ENCODE peak calls at places on chromosomes 7 and 10, in six cellular contexts. I is uterus; B is Peyer's patch; V is CD8-positive, alpha-beta T cell; L is cardiac muscle cell; D is neuronal stem cell. Z is an unnamed sample.

GRCh38 chr10:79434816-79435215 is 10.6 kb downstream of the ZCCHC24 start:
- DNase-seq in V (no peak), B (no peak), D (no peak), L (peak), I (peak), Z (no peak)

GRCh38 chr10:60384006-60384405 is 5.7 kb downstream of the ANK3 start:
- DNase-seq in V (no peak), B (no peak), I (no peak), L (peak), D (no peak), Z (no peak)

GRCh38 chr10:44809652-44810051 is 101.5 kb upstream of the TMEM72 start:
- DNase-seq in V (no peak), B (no peak), L (peak), I (no peak), D (no peak), Z (no peak)

GRCh38 chr10:13708256-13708990 is 121.7 kb downstream of the PRPF18 start:
- DNase-seq in V (no peak), I (no peak), D (no peak), B (no peak), L (no peak), Z (no peak)

GRCh38 chr7:5550831-5551230 is 127.2 kb upstream of the TNRC18 start:
- DNase-seq in B (no peak), L (peak), D (no peak), I (no peak), V (no peak), Z (no peak)

GRCh38 chr10:87534173-87534858 is 29.6 kb downstream of the MINPP1 start:
- DNase-seq in L (no peak), B (no peak), D (no peak), V (no peak), I (no peak), Z (no peak)

GRCh38 chr7:82678259-82678658 is 234.7 kb upstream of the CACNA2D1 start:
- DNase-seq in B (no peak), I (no peak), D (no peak), L (no peak), V (no peak), Z (no peak)

GRCh38 chr7:139960158-139960557 is 102.6 kb downstream of the PARP12 start:
- DNase-seq in L (peak), D (no peak), V (no peak), I (no peak), B (no peak), Z (no peak)

GRCh38 chr7:81761821-81762220 is 8.0 kb downstream of the HGF start:
- DNase-seq in D (no peak), B (no peak), L (no peak), V (no peak), I (no peak), Z (no peak)

GRCh38 chr10:15791816-15792524 is 68.3 kb downstream of the MINDY3 start:
- DNase-seq in L (peak), V (no peak), B (no peak), D (no peak), I (peak), Z (no peak)

GRCh38 chr7:82172896-82173295 is 270.7 kb downstream of the CACNA2D1 start:
- DNase-seq in I (no peak), D (no peak), L (no peak), V (no peak), B (no peak), Z (no peak)

GRCh38 chr10:99984635-99985034 is 25.1 kb downstream of the DNMBP start:
- DNase-seq in B (no peak), V (no peak), L (no peak), D (no peak), I (no peak), Z (no peak)

GRCh38 chr7:29158748-29159147 is 12.4 kb upstream of the CPVL start:
- DNase-seq in V (no peak), B (no peak), L (no peak), I (no peak), D (no peak), Z (no peak)

GRCh38 chr10:104577861-104578480 is 63.1 kb upstream of the SORCS3 start:
- DNase-seq in I (no peak), L (peak), D (no peak), B (no peak), V (no peak), Z (no peak)

GRCh38 chr7:19830604-19831003 is 57.2 kb upstream of the TMEM196 start:
- DNase-seq in B (no peak), L (no peak), I (no peak), V (no peak), D (no peak), Z (no peak)

GRCh38 chr10:48792687-48793096 is 108.0 kb downstream of the WDFY4 start:
- DNase-seq in D (no peak), I (no peak), L (peak), V (no peak), B (no peak), Z (no peak)

GRCh38 chr10:15237351-15237750 is 68.9 kb upstream of the NMT2 start:
- DNase-seq in B (no peak), D (no peak), I (no peak), L (peak), V (no peak), Z (no peak)

GRCh38 chr10:70458329-70459060 is 17.0 kb upstream of the NODAL start:
- DNase-seq in B (peak), L (peak), I (peak), D (peak), V (no peak), Z (peak)

GRCh38 chr7:37705976-37706375 is 22.4 kb downstream of the GPR141 start:
- DNase-seq in I (no peak), B (no peak), D (no peak), L (no peak), V (no peak), Z (no peak)

GRCh38 chr10:78316451-78316931 is 282.8 kb downstream of the RPS24 start:
- DNase-seq in B (no peak), V (no peak), D (no peak), L (peak), I (peak), Z (no peak)

GRCh38 chr10:116599991-116600390 is 9.2 kb downstream of the PNLIPRP1 start:
- DNase-seq in L (no peak), B (no peak), D (no peak), V (no peak), I (no peak), Z (no peak)

GRCh38 chr10:34994565-34995142 is 95.5 kb downstream of the CUL2 start:
- DNase-seq in I (no peak), D (peak), L (peak), B (no peak), V (no peak), Z (peak)

GRCh38 chr7:47428052-47428779 is 153.7 kb downstream of the TNS3 start:
- DNase-seq in L (no peak), I (no peak), V (no peak), D (peak), B (no peak), Z (no peak)

GRCh38 chr10:102492983-102493382 is 9.5 kb downstream of the ACTR1A start:
- DNase-seq in L (peak), V (no peak), B (no peak), D (no peak), I (no peak), Z (no peak)

GRCh38 chr7:74658171-74659004 is 870 bp downstream of the GTF2I start:
- DNase-seq in V (peak), B (peak), L (peak), D (peak), I (peak), Z (peak)

GRCh38 chr10:36499696-36500095 is 625.7 kb upstream of the ANKRD30A start:
- DNase-seq in I (no peak), L (no peak), V (no peak), B (no peak), D (no peak), Z (no peak)

GRCh38 chr7:11539853-11540252 is 292.1 kb downstream of the THSD7A start:
- DNase-seq in D (no peak), I (no peak), B (no peak), V (no peak), L (peak), Z (no peak)

GRCh38 chr10:62548686-62549085 is 174.5 kb downstream of the ZNF365 start:
- DNase-seq in V (no peak), I (no peak), B (no peak), D (no peak), L (no peak), Z (no peak)

GRCh38 chr10:66637273-66638036 is 288.4 kb upstream of the LRRTM3 start:
- DNase-seq in I (no peak), V (no peak), D (no peak), L (no peak), B (no peak), Z (no peak)

GRCh38 chr7:129975309-129975708 is 22.5 kb upstream of the UBE2H start:
- DNase-seq in V (no peak), L (no peak), D (no peak), B (no peak), I (no peak), Z (no peak)

GRCh38 chr7:157429680-157430224 is 92.9 kb downstream of the DNAJB6 start:
- DNase-seq in L (no peak), D (no peak), V (no peak), I (no peak), B (no peak), Z (no peak)

GRCh38 chr10:97921581-97922377 is 72.1 kb downstream of the GOLGA7B start:
- DNase-seq in L (peak), I (no peak), D (no peak), B (no peak), V (no peak), Z (no peak)

GRCh38 chr10:32972929-32973328 is 14.9 kb upstream of the ITGB1 start:
- DNase-seq in L (no peak), I (no peak), B (no peak), D (no peak), V (no peak), Z (no peak)

GRCh38 chr10:30413996-30414576 is 19.9 kb upstream of the MAP3K8 start:
- DNase-seq in L (peak), B (no peak), I (no peak), D (no peak), V (no peak), Z (no peak)

GRCh38 chr10:123245264-123245663 is 91.1 kb downstream of the BUB3 start:
- DNase-seq in V (no peak), L (no peak), I (no peak), B (no peak), D (no peak), Z (no peak)

GRCh38 chr10:78531088-78531487 is 497.4 kb downstream of the RPS24 start:
- DNase-seq in V (no peak), D (no peak), B (no peak), I (no peak), L (no peak), Z (no peak)

GRCh38 chr7:30700941-30701340 is 18.7 kb upstream of the CRHR2 start:
- DNase-seq in B (no peak), L (no peak), I (no peak), V (no peak), D (no peak), Z (no peak)

GRCh38 chr10:69100136-69100872 is 12.4 kb downstream of the SRGN start:
- DNase-seq in B (no peak), I (no peak), L (peak), D (no peak), V (no peak), Z (no peak)

GRCh38 chr7:116952640-116953371 is 495 bp upstream of the ST7 start:
- DNase-seq in I (no peak), L (peak), D (peak), V (no peak), B (no peak), Z (peak)

GRCh38 chr7:18361756-18362155 is 133.8 kb upstream of the HDAC9 start:
- DNase-seq in D (no peak), B (peak), I (no peak), V (no peak), L (peak), Z (peak)

DNA sequence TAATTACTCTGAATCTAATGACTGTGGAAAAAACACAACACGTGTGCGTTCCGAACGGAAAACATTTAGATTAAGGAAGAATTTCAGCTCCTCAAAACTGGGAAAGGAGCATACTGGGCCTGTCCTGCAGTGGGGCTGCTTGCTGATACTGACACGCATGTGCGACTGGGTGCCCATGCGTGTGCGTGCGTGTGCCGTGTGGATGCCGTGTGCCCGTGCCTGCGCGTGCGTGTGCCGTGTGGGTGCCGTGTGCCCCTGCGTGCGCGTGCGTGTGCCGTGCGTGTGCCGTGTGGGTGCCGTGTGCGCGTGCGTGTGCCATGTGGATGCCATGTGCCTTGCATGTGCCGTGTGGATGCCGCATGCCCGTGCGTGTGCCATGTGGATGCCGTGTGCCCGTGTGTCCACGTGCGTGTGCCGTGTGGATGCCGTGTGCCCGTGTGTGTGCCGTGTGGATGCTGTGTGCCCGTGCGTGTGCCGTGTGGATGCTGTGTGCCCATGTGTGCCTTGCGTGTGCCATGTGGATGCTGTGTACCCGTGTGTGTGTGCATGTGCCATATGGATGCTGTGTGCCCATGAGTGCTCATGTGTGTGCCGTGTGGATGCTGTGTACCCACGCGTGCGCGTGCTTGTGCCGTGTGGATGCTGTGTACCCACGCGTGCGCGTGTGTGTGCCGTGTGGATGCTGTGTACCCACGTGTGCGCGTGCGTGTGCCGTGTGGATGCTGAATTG is 28.2 kb downstream of the PWWP2B start:
- DNase-seq in D (no peak), L (no peak), V (no peak), I (no peak), B (no peak), Z (no peak)
- H3K27ac ChIP-seq in D (no peak), L (no peak), V (no peak), I (no peak), B (no peak), Z (no peak)

DNA sequence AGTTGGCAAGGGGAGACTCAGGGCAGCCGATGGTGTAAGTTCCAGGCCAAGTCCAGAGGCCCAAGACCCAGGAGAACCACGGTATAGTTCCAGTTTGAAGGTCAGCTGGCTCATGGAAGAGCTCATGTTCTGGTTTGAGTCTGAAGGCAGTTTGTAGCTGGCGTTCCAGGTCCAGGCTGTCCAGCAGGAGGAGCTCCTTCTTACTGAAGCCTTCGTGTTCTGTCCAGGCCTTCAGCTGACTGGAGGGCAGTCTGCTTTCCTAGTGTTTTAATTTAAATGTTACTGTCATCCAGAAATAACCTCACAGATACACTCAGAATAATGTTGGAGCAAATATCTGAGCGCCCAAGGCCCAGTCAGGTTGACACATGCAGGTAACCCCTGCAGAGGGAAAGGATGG is 4.2 kb downstream of the SUN1 start:
- DNase-seq in V (no peak), B (no peak), L (peak), I (no peak), D (no peak), Z (peak)
- H3K27ac ChIP-seq in V (no peak), B (no peak), L (peak), I (peak), D (no peak), Z (peak)

GRCh38 chr7:83850941-83851340 is 202.0 kb upstream of the SEMA3E start:
- DNase-seq in B (no peak), V (no peak), D (no peak), I (no peak), L (no peak), Z (no peak)
- H3K27ac ChIP-seq in B (no peak), V (no peak), D (no peak), I (no peak), L (no peak), Z (no peak)

DNA sequence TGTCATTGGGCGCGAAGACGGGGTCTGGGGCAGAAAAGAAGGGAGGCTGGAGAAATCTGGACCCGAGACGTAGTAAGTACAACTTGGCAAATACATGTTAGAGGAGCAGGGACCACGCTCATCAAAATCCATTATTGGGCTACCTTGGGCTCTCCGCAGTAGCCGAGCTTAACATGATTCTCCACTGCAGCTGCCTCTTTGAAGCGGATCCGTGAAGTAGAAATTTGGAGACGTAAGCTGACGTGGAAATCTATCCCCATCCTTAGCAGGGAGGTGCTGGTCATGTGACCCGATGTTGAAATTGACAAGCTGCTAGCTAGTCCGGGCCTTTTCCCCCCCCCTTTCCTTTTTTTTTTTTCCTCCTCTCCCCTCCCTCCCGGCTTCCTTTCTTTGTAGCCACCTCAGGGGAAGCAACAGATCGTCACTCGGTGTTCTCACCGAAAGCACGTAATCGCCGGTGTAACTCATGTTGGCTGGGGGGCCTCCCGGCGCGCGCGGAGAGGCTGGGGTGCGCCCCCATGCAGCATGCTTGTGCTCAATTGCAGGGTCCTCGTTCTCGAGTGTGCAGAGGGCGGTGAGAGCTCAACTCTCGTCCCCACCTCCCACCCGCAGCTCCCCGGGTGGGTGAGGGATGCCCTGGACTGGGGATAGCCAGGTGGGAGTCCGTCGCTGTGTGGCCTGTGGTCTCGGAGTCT is at the start of gene HOXA11:
- DNase-seq in L (no peak), I (peak), V (peak), D (no peak), B (no peak), Z (peak)
- H3K27ac ChIP-seq in L (no peak), I (peak), V (no peak), D (no peak), B (no peak), Z (peak)

GRCh38 chr7:150736864-150737263 is 354 bp upstream of the GIMAP5 start:
- DNase-seq in D (no peak), V (peak), I (no peak), B (no peak), L (no peak), Z (no peak)
- H3K27ac ChIP-seq in D (no peak), V (peak), I (peak), B (peak), L (no peak), Z (peak)

GRCh38 chr7:44893710-44894135 is 8.4 kb upstream of the PURB start:
- DNase-seq in D (no peak), L (no peak), B (no peak), I (no peak), V (no peak), Z (no peak)
- H3K27ac ChIP-seq in D (no peak), L (no peak), B (no peak), I (no peak), V (no peak), Z (no peak)

DNA sequence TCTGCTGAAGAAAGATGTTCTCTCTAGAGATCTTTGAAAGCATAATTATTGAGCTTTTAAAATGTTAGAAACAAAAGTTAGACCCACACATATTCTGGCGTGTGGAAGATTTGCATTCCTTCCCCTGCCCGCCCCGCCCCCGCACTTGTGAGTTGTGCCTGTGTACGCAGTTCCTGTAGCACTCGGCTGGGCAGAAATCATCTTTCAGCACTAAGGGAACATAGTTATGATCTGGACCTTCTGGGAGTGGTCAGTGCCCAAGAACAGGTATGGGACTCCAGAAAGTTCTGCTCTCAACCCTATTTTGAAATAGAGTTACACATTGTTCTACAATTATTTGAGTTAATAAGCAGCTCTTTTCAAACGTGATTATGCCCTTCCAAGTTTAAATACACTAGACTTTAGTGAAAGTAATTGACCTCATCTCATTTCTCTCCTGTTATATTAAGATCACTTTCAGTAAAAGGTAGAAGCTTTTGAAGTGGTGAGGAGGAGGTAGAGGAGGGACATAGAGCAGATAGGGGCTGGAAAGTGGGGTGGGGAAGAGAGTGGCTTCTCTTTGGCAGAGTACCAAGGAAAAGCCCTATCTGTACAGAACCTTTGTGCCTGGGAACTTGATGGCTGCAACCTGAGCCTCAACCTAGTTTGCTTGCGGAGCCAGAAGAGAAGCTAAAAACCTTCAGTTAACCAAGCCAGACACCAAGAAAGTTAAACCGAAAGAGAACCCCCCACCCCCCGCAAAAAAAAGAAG is 5.7 kb downstream of the BLVRA start:
- DNase-seq in D (no peak), I (peak), L (peak), V (no peak), B (no peak), Z (peak)
- H3K27ac ChIP-seq in D (no peak), I (peak), L (peak), V (no peak), B (no peak), Z (peak)

DNA sequence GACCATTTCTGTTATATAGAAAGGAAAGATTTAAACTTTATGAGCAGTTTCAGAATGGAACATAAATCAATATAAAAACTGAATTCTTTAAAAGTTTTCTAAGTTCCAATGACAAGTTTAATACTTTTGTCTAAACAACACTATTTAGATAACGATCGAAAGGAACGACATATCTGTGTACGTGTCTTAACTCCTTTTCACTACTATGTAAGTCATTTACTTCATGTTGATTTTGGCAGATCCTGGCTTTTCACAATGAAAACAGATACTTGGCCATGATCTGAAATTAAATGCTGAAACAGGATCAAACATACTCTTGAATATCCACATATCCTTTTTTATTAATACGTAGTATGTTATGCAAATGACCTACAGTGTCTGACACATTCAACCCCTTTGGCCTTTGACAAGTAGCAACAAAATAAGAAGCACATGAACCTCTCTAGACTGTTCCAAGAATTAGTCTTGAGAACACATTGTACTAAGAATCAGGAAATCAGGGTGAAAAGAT is 41.9 kb downstream of the RNLS start:
- DNase-seq in L (peak), D (no peak), V (no peak), B (no peak), I (no peak), Z (no peak)
- H3K27ac ChIP-seq in L (no peak), D (no peak), V (no peak), B (no peak), I (peak), Z (no peak)

GRCh38 chr10:53904506-53905241 is 896.4 kb downstream of the PCDH15 start:
- DNase-seq in V (no peak), B (no peak), D (no peak), L (no peak), I (no peak), Z (no peak)
- H3K27ac ChIP-seq in V (no peak), B (no peak), D (no peak), L (no peak), I (no peak), Z (no peak)

Z was measured in transverse colon.